ENCODE peak calls at places on chromosomes 16 and 17, in ten cellular contexts. M, Q, D, A, B, T, J, S, P and V are unnamed samples.

GRCh38 chr17:56602292-56603130 is 9.0 kb downstream of the NOG start:
- DNase-seq in M (no peak), Q (no peak), D (no peak), A (no peak), B (no peak), T (no peak), J (no peak), S (no peak), P (no peak), V (no peak)

GRCh38 chr17:76497979-76498885 is 3.0 kb downstream of the RHBDF2 start:
- DNase-seq in M (peak), Q (no peak), D (peak), A (peak), B (no peak), T (no peak), J (peak), S (peak), P (peak), V (no peak)

GRCh38 chr17:48047113-48047740 is 932 bp upstream of the NFE2L1 start:
- DNase-seq in M (peak), Q (no peak), D (no peak), A (no peak), B (no peak), T (no peak), J (no peak), S (no peak), P (no peak), V (no peak)

GRCh38 chr17:1907818-1908698 is 78.3 kb downstream of the RPA1 start:
- DNase-seq in M (no peak), Q (no peak), D (peak), A (no peak), B (peak), T (no peak), J (no peak), S (peak), P (peak), V (no peak)

GRCh38 chr17:73203135-73203787 is 10.4 kb downstream of the COG1 start:
- DNase-seq in M (no peak), Q (no peak), D (no peak), A (no peak), B (no peak), T (peak), J (no peak), S (no peak), P (peak), V (no peak)

GRCh38 chr17:65297384-65297783 is 160.2 kb downstream of the RGS9 start:
- DNase-seq in M (no peak), Q (no peak), D (no peak), A (no peak), B (no peak), T (no peak), J (no peak), S (peak), P (no peak), V (no peak)

GRCh38 chr17:63967953-63968352 is 4.8 kb downstream of the SCN4A start:
- DNase-seq in M (no peak), Q (no peak), D (no peak), A (no peak), B (no peak), T (no peak), J (no peak), S (no peak), P (no peak), V (no peak)

GRCh38 chr17:14471052-14471451 is 170.2 kb downstream of the HS3ST3B1 start:
- DNase-seq in M (no peak), Q (no peak), D (no peak), A (no peak), B (no peak), T (peak), J (no peak), S (peak), P (no peak), V (no peak)

GRCh38 chr16:11757671-11758545 is 15.3 kb upstream of the TXNDC11 start:
- DNase-seq in M (no peak), Q (no peak), D (no peak), A (no peak), B (no peak), T (no peak), J (no peak), S (peak), P (no peak), V (no peak)

GRCh38 chr16:13108126-13108525 is 206.7 kb downstream of the SHISA9 start:
- DNase-seq in M (no peak), Q (no peak), D (no peak), A (no peak), B (no peak), T (no peak), J (no peak), S (no peak), P (no peak), V (no peak)

GRCh38 chr17:13864551-13864950 is 204.8 kb upstream of the COX10 start:
- DNase-seq in M (no peak), Q (no peak), D (no peak), A (no peak), B (no peak), T (no peak), J (no peak), S (peak), P (no peak), V (no peak)

GRCh38 chr16:57533618-57534336 is 2.6 kb downstream of the CCDC102A start:
- DNase-seq in M (peak), Q (no peak), D (no peak), A (peak), B (no peak), T (peak), J (no peak), S (no peak), P (peak), V (peak)

GRCh38 chr16:69037373-69038160 is 67.9 kb upstream of the HAS3 start:
- DNase-seq in M (no peak), Q (no peak), D (no peak), A (no peak), B (no peak), T (no peak), J (no peak), S (no peak), P (no peak), V (no peak)

GRCh38 chr17:77436058-77436442 is 295.3 kb downstream of the SEC14L1 start:
- DNase-seq in M (no peak), Q (no peak), D (peak), A (no peak), B (peak), T (no peak), J (no peak), S (peak), P (peak), V (no peak)

GRCh38 chr17:79791354-79792123 is 5.3 kb downstream of the CBX8 start:
- DNase-seq in M (no peak), Q (no peak), D (no peak), A (peak), B (no peak), T (no peak), J (no peak), S (no peak), P (no peak), V (no peak)

GRCh38 chr17:60091109-60091508 is 12.4 kb upstream of the HEATR6 start:
- DNase-seq in M (no peak), Q (no peak), D (no peak), A (no peak), B (no peak), T (no peak), J (no peak), S (no peak), P (no peak), V (no peak)

GRCh38 chr17:79188048-79188447 is 113.4 kb downstream of the ENGASE start:
- DNase-seq in M (no peak), Q (peak), D (peak), A (no peak), B (peak), T (peak), J (no peak), S (no peak), P (no peak), V (peak)

GRCh38 chr17:66583112-66583748 is 251.7 kb upstream of the CACNG5 start:
- DNase-seq in M (no peak), Q (no peak), D (no peak), A (no peak), B (no peak), T (no peak), J (no peak), S (no peak), P (no peak), V (no peak)

GRCh38 chr16:80280557-80280956 is 260.2 kb upstream of the DYNLRB2 start:
- DNase-seq in M (no peak), Q (no peak), D (no peak), A (no peak), B (no peak), T (no peak), J (no peak), S (no peak), P (no peak), V (no peak)

GRCh38 chr16:11482946-11483748 is 103.6 kb downstream of the LITAF start:
- DNase-seq in M (no peak), Q (no peak), D (no peak), A (no peak), B (no peak), T (no peak), J (no peak), S (no peak), P (no peak), V (no peak)

GRCh38 chr16:86298166-86299131 is 211.9 kb upstream of the FOXF1 start:
- DNase-seq in M (no peak), Q (no peak), D (no peak), A (no peak), B (no peak), T (no peak), J (no peak), S (peak), P (no peak), V (no peak)

GRCh38 chr16:50280932-50281331 is 14.6 kb downstream of the ADCY7 start:
- DNase-seq in M (no peak), Q (no peak), D (no peak), A (no peak), B (no peak), T (no peak), J (no peak), S (no peak), P (peak), V (no peak)

GRCh38 chr17:76451480-76451879 is 1.5 kb downstream of the UBE2O start:
- DNase-seq in M (no peak), Q (no peak), D (no peak), A (no peak), B (no peak), T (no peak), J (no peak), S (no peak), P (no peak), V (no peak)

GRCh38 chr17:6453279-6454024 is 9.2 kb downstream of the PIMREG start:
- DNase-seq in M (no peak), Q (no peak), D (no peak), A (no peak), B (no peak), T (no peak), J (no peak), S (no peak), P (peak), V (no peak)

GRCh38 chr16:90019543-90020259 is 445 bp upstream of the DBNDD1 start:
- DNase-seq in M (no peak), Q (peak), D (peak), A (peak), B (no peak), T (peak), J (no peak), S (peak), P (no peak), V (peak)

GRCh38 chr17:76272541-76273434 is 7.6 kb downstream of the UBALD2 start:
- DNase-seq in M (no peak), Q (peak), D (no peak), A (no peak), B (no peak), T (no peak), J (no peak), S (no peak), P (no peak), V (no peak)